ENCODE peak calls at places on chromosomes 11 and 22, in nine cellular contexts. G is Caco-2, P is LoVo, J is GM06990, Y is glutamatergic neuron, U is smooth muscle cell of the brain vasculature, W is GM23338, X is NCI-H1930, V is HepG2. O is an unnamed sample.

GRCh38 chr11:17014321-17014773 is at the start of gene PLEKHA7:
- DNase-seq in G (peak), P (peak), J (no peak), Y (peak), U (no peak), W (peak), X (peak), V (peak), O (no peak)

GRCh38 chr11:75597636-75598035 is 35.6 kb downstream of the SERPINH1 start:
- DNase-seq in G (peak), P (peak), J (no peak), Y (peak), U (no peak), W (peak), X (peak), V (peak), O (no peak)

GRCh38 chr11:32071811-32072210 is 19.1 kb upstream of the RCN1 start:
- DNase-seq in G (peak), P (peak), J (no peak), Y (no peak), U (no peak), W (peak), X (no peak), V (peak), O (peak)

GRCh38 chr11:103798456-103798855 is 238.0 kb upstream of the DDI1 start:
- DNase-seq in G (no peak), P (no peak), J (no peak), Y (no peak), U (no peak), W (no peak), X (no peak), V (no peak), O (no peak)

GRCh38 chr11:20397281-20397680 is 9.8 kb downstream of the PRMT3 start:
- DNase-seq in G (peak), P (peak), J (peak), Y (no peak), U (peak), W (peak), X (peak), V (peak), O (peak)

GRCh38 chr11:73995247-73995646 is 12.6 kb upstream of the UCP2 start:
- DNase-seq in G (no peak), P (no peak), J (peak), Y (no peak), U (no peak), W (no peak), X (no peak), V (no peak), O (no peak)

GRCh38 chr22:21640810-21641209 is 1.3 kb upstream of the SDF2L1 start:
- DNase-seq in G (no peak), P (no peak), J (no peak), Y (no peak), U (no peak), W (no peak), X (no peak), V (no peak), O (no peak)

GRCh38 chr11:64237484-64237951 is 3.1 kb downstream of the VEGFB start:
- DNase-seq in G (no peak), P (no peak), J (peak), Y (no peak), U (no peak), W (no peak), X (no peak), V (peak), O (no peak)

GRCh38 chr11:77046060-77046501 is 11.9 kb downstream of the B3GNT6 start:
- DNase-seq in G (peak), P (peak), J (peak), Y (peak), U (no peak), W (peak), X (peak), V (no peak), O (no peak)

GRCh38 chr11:1505480-1505879 is 18.9 kb upstream of the MOB2 start:
- DNase-seq in G (no peak), P (no peak), J (no peak), Y (no peak), U (no peak), W (peak), X (no peak), V (no peak), O (no peak)

GRCh38 chr11:19013181-19013857 is 47.2 kb downstream of the MRGPRX2 start:
- DNase-seq in G (no peak), P (no peak), J (no peak), Y (no peak), U (no peak), W (peak), X (no peak), V (no peak), O (no peak)

GRCh38 chr22:29145321-29146072 is 60.2 kb upstream of the EMID1 start:
- DNase-seq in G (no peak), P (no peak), J (no peak), Y (no peak), U (no peak), W (no peak), X (no peak), V (no peak), O (no peak)

GRCh38 chr22:23065495-23066122 is 4.7 kb upstream of the GNAZ start:
- DNase-seq in G (no peak), P (no peak), J (no peak), Y (no peak), U (no peak), W (no peak), X (no peak), V (no peak), O (no peak)

GRCh38 chr22:42880815-42881214 is 23.7 kb upstream of the ARFGAP3 start:
- DNase-seq in G (no peak), P (no peak), J (no peak), Y (no peak), U (no peak), W (peak), X (no peak), V (no peak), O (no peak)

GRCh38 chr22:49373801-49374226 is 453.9 kb downstream of the BRD1 start:
- DNase-seq in G (no peak), P (no peak), J (no peak), Y (no peak), U (no peak), W (no peak), X (no peak), V (no peak), O (no peak)

GRCh38 chr11:15841898-15842297 is 514.4 kb downstream of the SOX6 start:
- DNase-seq in G (no peak), P (no peak), J (no peak), Y (no peak), U (no peak), W (no peak), X (no peak), V (no peak), O (no peak)

GRCh38 chr11:17208257-17208999 is 642 bp upstream of the PIK3C2A start:
- DNase-seq in G (peak), P (peak), J (no peak), Y (peak), U (no peak), W (peak), X (peak), V (peak), O (no peak)

GRCh38 chr11:121163658-121164308 is 62.7 kb downstream of the TECTA start:
- DNase-seq in G (no peak), P (peak), J (no peak), Y (no peak), U (no peak), W (no peak), X (no peak), V (no peak), O (no peak)

GRCh38 chr22:45428391-45429385 is 15.2 kb downstream of the RIBC2 start:
- DNase-seq in G (no peak), P (no peak), J (no peak), Y (no peak), U (no peak), W (no peak), X (no peak), V (no peak), O (no peak)

GRCh38 chr22:41517172-41518047 is 26.9 kb downstream of the POLR3H start:
- DNase-seq in G (peak), P (peak), J (no peak), Y (peak), U (peak), W (peak), X (no peak), V (peak), O (no peak)

GRCh38 chr11:12219732-12220131 is 109.3 kb downstream of the MICAL2 start:
- DNase-seq in G (no peak), P (no peak), J (no peak), Y (no peak), U (no peak), W (no peak), X (no peak), V (no peak), O (no peak)

GRCh38 chr22:27122561-27122960 is 465.2 kb downstream of the MIAT start:
- DNase-seq in G (no peak), P (no peak), J (no peak), Y (no peak), U (no peak), W (no peak), X (peak), V (no peak), O (no peak)

GRCh38 chr11:95451682-95452081 is 220.7 kb upstream of the SESN3 start:
- DNase-seq in G (no peak), P (no peak), J (no peak), Y (no peak), U (no peak), W (no peak), X (no peak), V (no peak), O (peak)

GRCh38 chr22:22883090-22883727 is 4.4 kb upstream of the IGLL5 start:
- DNase-seq in G (no peak), P (no peak), J (no peak), Y (no peak), U (no peak), W (no peak), X (no peak), V (no peak), O (no peak)

GRCh38 chr11:116078101-116078561 is 573.9 kb upstream of the CADM1 start:
- DNase-seq in G (no peak), P (no peak), J (peak), Y (peak), U (no peak), W (peak), X (no peak), V (peak), O (no peak)

GRCh38 chr22:19629331-19629719 is 85.0 kb upstream of the SEPTIN5 start:
- DNase-seq in G (no peak), P (no peak), J (no peak), Y (no peak), U (no peak), W (no peak), X (no peak), V (no peak), O (no peak)

GRCh38 chr11:130899106-130899505 is 17.2 kb downstream of the SNX19 start:
- DNase-seq in G (no peak), P (no peak), J (no peak), Y (no peak), U (no peak), W (no peak), X (no peak), V (no peak), O (no peak)

GRCh38 chr22:25900390-25900789 is 158.4 kb downstream of the MYO18B start:
- DNase-seq in G (no peak), P (no peak), J (no peak), Y (no peak), U (no peak), W (no peak), X (no peak), V (no peak), O (no peak)

GRCh38 chr11:32309541-32310217 is 125.7 kb downstream of the WT1 start:
- DNase-seq in G (no peak), P (no peak), J (no peak), Y (no peak), U (no peak), W (no peak), X (no peak), V (no peak), O (no peak)

GRCh38 chr11:78189851-78190250 is 1.1 kb downstream of the USP35 start:
- DNase-seq in G (no peak), P (no peak), J (no peak), Y (no peak), U (no peak), W (no peak), X (no peak), V (no peak), O (no peak)